ENCODE peak calls at places on chromosome 21, in eight cellular contexts. I, X, Y, C, E, V, P and L are unnamed samples.

GRCh38 chr21:45019887-45020537 is 54.4 kb upstream of the ADARB1 start:
- DNase-seq in I (no peak), X (no peak), Y (no peak), C (no peak), E (no peak), V (no peak), P (no peak), L (no peak)

GRCh38 chr21:15247613-15248012 is 182.8 kb upstream of the NRIP1 start:
- DNase-seq in I (no peak), X (no peak), Y (no peak), C (no peak), E (no peak), V (no peak), P (no peak), L (no peak)

GRCh38 chr21:39218082-39218409 is 34.8 kb upstream of the PSMG1 start:
- DNase-seq in I (no peak), X (no peak), Y (no peak), C (no peak), E (no peak), V (no peak), P (no peak), L (no peak)

GRCh38 chr21:32494946-32495703 is 82.6 kb downstream of the EVA1C start:
- DNase-seq in I (peak), X (no peak), Y (no peak), C (no peak), E (peak), V (peak), P (no peak), L (no peak)

GRCh38 chr21:36150192-36150711 is 6.4 kb upstream of the DOP1B start:
- DNase-seq in I (peak), X (no peak), Y (no peak), C (peak), E (no peak), V (peak), P (peak), L (no peak)

GRCh38 chr21:33848252-33848953 is 67.2 kb downstream of the ATP5PO start:
- DNase-seq in I (no peak), X (no peak), Y (no peak), C (no peak), E (no peak), V (no peak), P (no peak), L (no peak)

GRCh38 chr21:35940074-35940927 is 120.0 kb downstream of the SETD4 start:
- DNase-seq in I (peak), X (peak), Y (no peak), C (peak), E (peak), V (peak), P (no peak), L (no peak)

GRCh38 chr21:38986460-38987395 is 181.0 kb downstream of the ETS2 start:
- DNase-seq in I (peak), X (no peak), Y (no peak), C (no peak), E (no peak), V (no peak), P (no peak), L (no peak)